ENCODE peak calls at places on chromosome 16, in five cellular contexts. Y is stomach, K is heart right ventricle, E is right atrium auricular region, I is colonic mucosa. W is an unnamed sample.

GRCh38 chr16:11004957-11005610 is 60.7 kb downstream of the CLEC16A start:
- DNase-seq in Y (no peak), K (no peak), E (no peak), I (no peak), W (no peak)

GRCh38 chr16:82627811-82628339 is 1.1 kb downstream of the CDH13 start:
- DNase-seq in Y (peak; percentile 50), K (peak; percentile 53), E (no peak), I (no peak), W (peak; percentile 47)

GRCh38 chr16:19375561-19376158 is 42.0 kb upstream of the TMC5 start:
- DNase-seq in Y (peak; percentile 46), K (peak; percentile 15), E (no peak), I (peak; percentile 42), W (peak; percentile 71)

GRCh38 chr16:14284930-14285541 is 213.9 kb downstream of the MRTFB start:
- DNase-seq in Y (peak; percentile 67), K (no peak), E (no peak), I (no peak), W (peak; percentile 76)

GRCh38 chr16:10577305-10578202 is 2.8 kb downstream of the EMP2 start:
- DNase-seq in Y (no peak), K (peak; percentile 42), E (no peak), I (peak; percentile 47), W (peak; percentile 91)

GRCh38 chr16:29254676-29255495 is 151.6 kb downstream of the NPIPB11 start:
- DNase-seq in Y (no peak), K (no peak), E (no peak), I (no peak), W (no peak)

GRCh38 chr16:11060856-11061255 is 116.5 kb downstream of the CLEC16A start:
- DNase-seq in Y (no peak), K (no peak), E (no peak), I (no peak), W (no peak)

GRCh38 chr16:3017262-3017805 is 649 bp downstream of the CLDN6 start:
- DNase-seq in Y (no peak), K (no peak), E (no peak), I (no peak), W (no peak)

GRCh38 chr16:64394061-64394460 is 727.8 kb downstream of the CDH11 start:
- DNase-seq in Y (no peak), K (no peak), E (no peak), I (no peak), W (no peak)

GRCh38 chr16:77359065-77359502 is 75.8 kb downstream of the ADAMTS18 start:
- DNase-seq in Y (no peak), K (no peak), E (no peak), I (no peak), W (no peak)

GRCh38 chr16:77711775-77712174 is 10.5 kb upstream of the NUDT7 start:
- DNase-seq in Y (peak; percentile 62), K (no peak), E (no peak), I (peak; percentile 34), W (no peak)

GRCh38 chr16:74225278-74225677 is 71.3 kb upstream of the PSMD7 start:
- DNase-seq in Y (no peak), K (no peak), E (no peak), I (no peak), W (no peak)

GRCh38 chr16:11034481-11034931 is 90.1 kb downstream of the CLEC16A start:
- DNase-seq in Y (no peak), K (no peak), E (no peak), I (no peak), W (no peak)

GRCh38 chr16:77434022-77434364 is 841 bp downstream of the ADAMTS18 start:
- DNase-seq in Y (no peak), K (no peak), E (no peak), I (no peak), W (no peak)

GRCh38 chr16:79355600-79356358 is 244.8 kb downstream of the MAF start:
- DNase-seq in Y (no peak), K (peak; percentile 25), E (no peak), I (no peak), W (no peak)

GRCh38 chr16:17194190-17194780 is 276.5 kb downstream of the XYLT1 start:
- DNase-seq in Y (peak; percentile 65), K (peak; percentile 45), E (no peak), I (peak; percentile 61), W (peak; percentile 13)

GRCh38 chr16:67029249-67030096 is 524 bp downstream of the CBFB start:
- DNase-seq in Y (peak; percentile 66), K (peak; percentile 73), E (peak; percentile 76), I (peak; percentile 71), W (peak; percentile 68)

GRCh38 chr16:12229759-12230594 is 253.4 kb downstream of the SNX29 start:
- DNase-seq in Y (no peak), K (no peak), E (no peak), I (no peak), W (no peak)

GRCh38 chr16:49588729-49589384 is 215.3 kb downstream of the C16orf78 start:
- DNase-seq in Y (peak; percentile 17), K (no peak), E (no peak), I (no peak), W (no peak)

GRCh38 chr16:49755716-49756115 is 100.2 kb downstream of the ZNF423 start:
- DNase-seq in Y (no peak), K (no peak), E (no peak), I (no peak), W (no peak)

GRCh38 chr16:68000024-68000423 is 740 bp upstream of the DPEP2 start:
- DNase-seq in Y (no peak), K (no peak), E (no peak), I (no peak), W (no peak)

GRCh38 chr16:30715777-30716445 is 16.9 kb downstream of the SRCAP start:
- DNase-seq in Y (no peak), K (no peak), E (no peak), I (no peak), W (peak; percentile 57)

GRCh38 chr16:15055141-15056053 is 477 bp downstream of the NTAN1 start:
- DNase-seq in Y (no peak), K (peak; percentile 69), E (peak; percentile 59), I (peak; percentile 60), W (no peak)

GRCh38 chr16:75745242-75745641 is 19.0 kb upstream of the CPHXL start:
- DNase-seq in Y (no peak), K (no peak), E (no peak), I (no peak), W (no peak)

GRCh38 chr16:75745823-75746222 is 19.5 kb upstream of the CPHXL start:
- DNase-seq in Y (no peak), K (no peak), E (no peak), I (no peak), W (no peak)

DNA sequence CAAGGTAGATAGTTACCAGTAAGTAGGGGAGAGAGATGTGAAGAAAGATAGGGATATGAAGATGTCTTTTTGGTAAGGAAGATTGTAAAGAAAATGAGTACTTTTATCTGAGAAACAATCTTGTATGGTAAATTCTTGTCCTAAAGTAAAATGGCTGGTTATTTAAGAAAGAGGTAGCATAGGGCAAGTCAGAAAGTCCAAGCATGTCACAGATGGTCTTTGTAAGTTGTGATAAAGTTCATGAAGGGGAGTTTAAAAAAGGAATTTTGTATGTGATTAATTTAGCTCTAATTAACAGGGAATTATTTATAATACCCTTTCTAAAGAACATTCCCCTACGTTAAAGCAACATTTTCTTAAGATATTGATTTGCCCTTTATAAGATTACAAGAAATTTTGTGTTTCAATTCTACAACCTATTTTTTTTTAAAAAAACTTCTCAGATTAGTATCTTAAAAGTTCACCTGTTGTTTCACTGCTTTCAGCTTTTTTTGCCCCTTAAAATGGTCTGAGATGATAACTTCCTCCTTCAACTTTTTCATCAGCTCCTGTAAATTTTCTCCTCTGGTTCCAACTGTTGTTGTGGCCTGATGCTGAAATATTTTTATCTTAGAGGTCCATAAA is 16.2 kb upstream of the CPHXL start:
- DNase-seq in Y (no peak), K (no peak), E (no peak), I (no peak), W (no peak)
- H3K9me3 ChIP-seq in Y (no peaks in the 10 kb centered on the region), K (peaks cover 19% of the 10 kb centered on the region), E (no peaks in the 10 kb centered on the region), I (no peaks in the 10 kb centered on the region), W (peaks cover 9% of the 10 kb centered on the region)

DNA sequence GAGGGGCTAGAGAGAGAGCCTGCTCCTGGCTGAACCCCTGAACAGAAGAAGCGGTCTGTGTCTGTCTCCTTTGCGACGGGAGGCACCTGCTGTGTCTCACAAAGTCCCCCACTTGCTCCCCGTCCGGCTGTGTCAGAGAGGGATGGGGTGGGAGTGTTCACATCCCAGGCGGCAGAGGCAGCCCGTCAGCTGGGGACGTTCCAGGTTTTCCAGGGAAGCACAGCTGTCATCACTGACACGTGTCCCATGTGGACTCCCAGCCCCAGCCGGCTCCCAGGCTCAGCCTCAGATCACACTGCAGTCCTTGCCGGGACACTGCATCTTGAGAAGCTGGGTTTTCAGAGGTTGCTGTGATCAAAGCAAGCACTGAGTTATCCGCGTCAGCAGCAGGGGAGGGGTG is 1.6 kb downstream of the TELO2 start:
- DNase-seq in Y (no peak), K (peak; percentile 60), E (peak; percentile 68), I (no peak), W (no peak)
- TF ChIP-seq CTCF in Y (no peak), K (no peak), E (no peak), I (no peak), W (no peak)

DNA sequence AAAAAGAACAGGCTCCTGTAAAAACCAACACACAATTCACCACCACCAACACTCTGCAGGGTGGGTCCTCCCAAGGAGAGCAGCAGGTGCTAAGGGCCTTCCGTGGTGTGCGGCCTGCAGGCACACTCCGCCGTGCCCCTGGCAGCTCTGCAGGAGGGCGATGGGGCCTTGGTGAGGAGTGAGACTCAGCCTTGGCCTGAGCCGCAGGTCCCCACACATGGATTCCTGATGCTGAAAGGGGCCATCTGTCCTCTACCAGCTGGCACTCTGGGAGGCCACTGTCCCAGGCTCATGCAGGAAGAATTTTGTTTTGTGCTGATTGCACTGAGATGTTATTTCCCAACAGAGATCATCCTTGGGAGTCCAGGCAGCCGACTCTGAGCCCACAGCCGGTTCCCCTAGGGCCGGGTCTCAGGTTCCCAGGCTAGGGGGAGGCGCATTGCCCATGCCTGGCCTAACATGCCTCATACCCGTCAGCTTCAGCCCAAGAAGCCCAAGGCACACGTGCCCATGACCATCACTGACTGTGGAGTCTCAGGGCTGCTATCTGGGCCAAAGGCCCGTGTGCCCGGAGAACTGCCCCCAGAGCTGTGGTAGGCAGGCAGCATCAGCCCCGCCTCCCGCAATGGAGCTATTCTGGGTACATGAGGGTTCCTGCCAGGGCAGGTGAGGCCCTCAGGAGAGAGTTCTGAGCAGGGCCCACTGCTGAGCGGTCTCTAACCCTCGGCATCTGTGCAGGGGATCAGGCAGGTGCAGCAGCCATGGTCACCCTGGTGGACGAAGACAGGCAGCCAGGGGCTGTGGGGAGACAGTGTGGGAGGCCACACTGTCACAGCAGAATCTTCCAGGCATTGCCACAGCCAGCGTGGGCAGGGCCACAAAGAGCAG is 97.9 kb upstream of the ZNF469 start:
- DNase-seq in Y (no peak), K (no peak), E (no peak), I (no peak), W (no peak)
- H3K9me3 ChIP-seq in Y (peaks cover 28% of the 10 kb centered on the region), K (peaks cover 17% of the 10 kb centered on the region), E (peaks cover 5% of the 10 kb centered on the region), I (no peaks in the 10 kb centered on the region), W (no peaks in the 10 kb centered on the region)

DNA sequence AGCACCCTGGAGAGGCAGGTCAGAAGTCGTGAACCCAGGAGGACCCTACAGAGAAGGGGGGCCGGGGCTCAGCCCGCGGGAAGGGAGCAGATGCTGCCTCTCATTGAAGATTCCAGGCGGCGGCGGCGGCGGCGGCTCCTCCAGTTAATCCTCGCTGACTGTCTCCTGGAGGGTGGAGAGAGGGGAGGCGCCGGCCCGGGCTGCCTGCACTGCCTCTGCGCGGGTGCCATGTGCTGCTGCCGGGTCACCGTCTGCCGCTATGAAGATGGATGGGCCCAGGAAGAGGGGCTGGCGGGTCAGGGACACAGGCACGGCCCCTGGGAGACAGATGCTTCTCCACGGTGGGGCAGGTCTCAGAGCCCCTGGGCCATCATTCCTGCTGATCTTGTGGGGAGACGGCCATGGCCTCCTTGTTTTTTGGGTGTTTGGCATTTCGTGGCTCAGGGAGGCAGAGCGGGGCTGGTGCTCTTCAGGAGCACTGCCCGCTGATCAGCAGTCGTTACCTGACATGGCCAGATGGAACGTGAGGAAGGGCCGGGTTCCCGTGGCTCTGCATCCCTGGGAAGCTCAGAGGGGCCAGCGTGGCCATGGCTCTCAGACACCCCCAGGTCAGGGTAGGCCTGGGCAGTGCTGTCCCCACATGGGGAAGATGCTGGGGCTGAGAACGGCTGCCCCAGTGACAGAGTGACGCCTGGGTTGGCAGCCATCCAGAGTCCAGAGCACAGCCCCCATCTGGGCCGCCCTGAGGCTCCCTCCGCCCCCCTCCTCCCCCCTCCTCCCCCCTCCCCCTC is 36.1 kb downstream of the GINS2 start:
- DNase-seq in Y (peak; percentile 63), K (peak; percentile 68), E (no peak), I (peak; percentile 58), W (peak; percentile 51)
- TF ChIP-seq CTCF in Y (no peak), K (no peak), E (no peak), I (no peak), W (no peak)